ENCODE peak calls at places on chromosomes 13 and 19, in eight cellular contexts. S is osteoblast, X is cardiac muscle cell, G is mammary epithelial cell, R is right atrium auricular region, Z is tibial nerve, I is ascending aorta, B is stomach. A is an unnamed sample. For H3K4me1, the result is how much of the 10 kb centered on the place peaks cover.

GRCh38 chr13:49247722-49248432 is at the start of gene CDADC1:
- DNase-seq in S (peak), X (peak), G (peak), R (peak), Z (peak), I (peak), B (peak), A (peak)

GRCh38 chr13:110629735-110630134 is 14.4 kb downstream of the NAXD start:
- DNase-seq in S (no peak), X (no peak), G (no peak), R (no peak), Z (no peak), I (no peak), B (no peak), A (no peak)

GRCh38 chr13:51643882-51644281 is 59.6 kb downstream of the WDFY2 start:
- DNase-seq in S (peak), X (no peak), G (peak), R (no peak), Z (no peak), I (no peak), B (no peak), A (no peak)

GRCh38 chr13:39282400-39282972 is 244.2 kb downstream of the NHLRC3 start:
- DNase-seq in S (no peak), X (no peak), G (no peak), R (no peak), Z (no peak), I (no peak), B (no peak), A (no peak)

GRCh38 chr19:33368074-33368864 is 5.2 kb upstream of the CEBPG start:
- DNase-seq in S (peak), X (peak), G (peak), R (no peak), Z (no peak), I (no peak), B (no peak), A (no peak)

GRCh38 chr13:113118328-113119021 is 4.1 kb upstream of the F10 start:
- DNase-seq in S (peak), X (no peak), G (no peak), R (no peak), Z (no peak), I (no peak), B (peak), A (no peak)

GRCh38 chr13:49806126-49806536 is 13.6 kb upstream of the KPNA3 start:
- DNase-seq in S (no peak), X (no peak), G (peak), R (no peak), Z (no peak), I (no peak), B (no peak), A (no peak)

GRCh38 chr13:30126903-30127428 is 180.4 kb downstream of the KATNAL1 start:
- DNase-seq in S (no peak), X (no peak), G (no peak), R (no peak), Z (no peak), I (no peak), B (peak), A (no peak)

GRCh38 chr19:8682931-8683330 is 15.7 kb downstream of the ACTL9 start:
- DNase-seq in S (no peak), X (no peak), G (no peak), R (no peak), Z (no peak), I (no peak), B (no peak), A (no peak)

GRCh38 chr13:108525867-108526266 is 103.5 kb upstream of the MYO16 start:
- DNase-seq in S (no peak), X (no peak), G (no peak), R (no peak), Z (no peak), I (no peak), B (no peak), A (no peak)

DNA sequence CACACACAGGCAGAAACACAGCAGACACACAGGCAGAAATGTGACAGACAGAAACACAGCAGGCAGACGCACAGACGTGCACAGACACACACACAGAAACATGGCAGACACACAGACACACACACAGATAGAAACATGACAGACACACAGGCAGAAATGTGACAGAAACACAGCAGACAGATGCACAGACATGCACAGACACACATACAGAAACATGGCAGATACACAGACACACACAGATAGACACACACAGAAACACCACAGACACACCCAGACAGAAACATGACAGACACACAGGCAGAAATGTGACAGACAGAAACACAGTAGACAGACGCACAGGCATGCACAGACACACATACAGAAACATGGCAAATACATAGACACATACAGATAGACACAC is 1.3 kb downstream of the TBXA2R start:
- DNase-seq in S (no peak), X (no peak), G (no peak), R (no peak), Z (no peak), I (no peak), B (no peak), A (no peak)
- H3K4me1 ChIP-seq in S (under half), X (under half), G (under half), R (under half), Z (under half), I (under half), B (under half), A (under half)

GRCh38 chr19:39408392-39409206 is 2.0 kb downstream of the ZFP36 start:
- DNase-seq in S (peak), X (no peak), G (peak), R (no peak), Z (peak), I (no peak), B (no peak), A (no peak)
- H3K4me3 ChIP-seq in S (peak), X (peak), G (peak), R (peak), Z (peak), I (peak), B (peak), A (peak)

DNA sequence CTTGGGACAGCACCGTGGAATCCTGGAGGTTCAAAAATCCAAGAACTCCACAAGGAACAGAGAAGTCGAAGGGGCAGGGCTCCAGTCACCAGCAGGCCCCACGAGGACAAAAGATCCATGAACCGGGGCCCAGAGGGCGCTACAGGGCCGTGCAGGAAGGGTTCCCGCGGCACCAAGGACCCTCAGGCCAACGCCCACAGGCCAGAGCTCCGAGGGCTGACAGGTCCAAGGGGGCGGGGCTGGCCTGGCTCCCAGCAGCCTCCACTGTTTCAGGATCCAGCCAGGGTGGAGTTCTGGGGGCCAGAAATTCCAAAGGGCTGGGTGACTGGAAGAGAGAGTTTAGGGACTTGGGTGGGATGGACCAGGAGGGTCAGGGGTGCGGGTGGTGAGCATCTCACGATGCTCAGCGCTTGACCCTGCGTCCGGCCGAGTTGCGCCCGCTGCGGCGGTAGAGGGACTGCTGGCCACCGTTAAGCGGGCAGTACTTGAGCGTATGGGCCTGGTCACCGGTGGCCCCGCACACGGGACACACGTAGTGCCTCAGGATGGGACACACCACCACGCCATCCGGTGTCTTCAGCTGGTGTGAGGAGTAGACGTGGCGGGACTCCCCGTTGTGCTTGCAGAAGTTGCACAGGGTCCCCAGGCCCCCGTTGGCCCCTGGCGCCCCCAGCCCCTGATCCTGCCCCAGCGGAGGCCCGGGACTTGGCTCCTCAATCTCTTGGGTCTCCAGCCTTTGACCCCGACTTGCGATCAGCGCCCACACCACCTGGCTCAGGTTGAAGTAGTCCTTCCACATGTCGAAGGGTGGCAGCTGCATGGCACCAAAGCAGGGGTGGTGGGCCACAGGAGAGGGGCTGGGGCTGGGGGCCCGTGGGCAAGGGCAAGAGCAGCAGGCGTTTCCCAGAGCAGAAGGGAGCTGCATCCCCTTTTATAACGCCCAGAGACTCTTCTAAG is at the start of gene NANOS2:
- DNase-seq in S (peak), X (peak), G (no peak), R (no peak), Z (no peak), I (no peak), B (no peak), A (no peak)
- TF ChIP-seq CTCF in S (no peak), X (no peak), G (peak), R (peak), Z (no peak), I (no peak), B (no peak), A (no peak)

GRCh38 chr19:15254547-15254946 is 22.3 kb upstream of the EPHX3 start:
- DNase-seq in S (no peak), X (no peak), G (no peak), R (no peak), Z (no peak), I (no peak), B (no peak), A (no peak)
- H3K4me1 ChIP-seq in S (under half), X (under half), G (under half), R (under half), Z (under half), I (under half), B (under half), A (under half)

GRCh38 chr19:50724522-50725217 is 1.5 kb downstream of the CLEC11A start:
- DNase-seq in S (peak), X (peak), G (peak), R (peak), Z (peak), I (peak), B (peak), A (peak)

GRCh38 chr19:50725218-50725931 is 2.2 kb downstream of the CLEC11A start:
- DNase-seq in S (no peak), X (no peak), G (no peak), R (no peak), Z (no peak), I (no peak), B (no peak), A (no peak)

GRCh38 chr19:50723735-50724521 is 764 bp downstream of the CLEC11A start:
- DNase-seq in S (peak), X (no peak), G (no peak), R (no peak), Z (no peak), I (no peak), B (no peak), A (no peak)

GRCh38 chr19:50728084-50728737 is 5.0 kb downstream of the CLEC11A start:
- DNase-seq in S (peak), X (peak), G (peak), R (peak), Z (peak), I (no peak), B (peak), A (peak)

DNA sequence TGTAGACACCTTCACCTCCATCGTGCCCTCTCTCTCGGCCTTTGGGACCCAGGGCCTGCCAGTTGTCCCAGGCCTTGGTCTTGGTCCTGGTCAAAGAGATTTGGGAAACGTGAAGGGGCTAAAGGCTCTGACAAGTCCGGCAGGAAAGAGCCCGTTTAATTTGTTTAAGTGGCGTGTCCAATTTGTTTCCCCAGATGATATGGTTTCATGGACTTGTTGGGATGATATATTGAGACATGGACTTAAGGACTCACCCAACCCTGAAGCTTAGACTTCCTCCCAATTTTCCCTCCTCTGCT is 2.7 kb downstream of the CLEC11A start:
- DNase-seq in S (no peak), X (no peak), G (no peak), R (no peak), Z (no peak), I (no peak), B (no peak), A (no peak)
- H3K4me3 ChIP-seq in S (peak), X (peak), G (peak), R (peak), Z (no peak), I (peak), B (peak), A (no peak)